ENCODE peak calls at places on chromosomes 12 and 14, in ten cellular contexts. T is RWPE2; G is endothelial cell; L is GM23338; J is CD8-positive, alpha-beta T cell; F is pancreas; B is right atrium auricular region; R is spleen; M is type B pancreatic cell; E is neural progenitor cell. W is an unnamed sample.

GRCh38 chr14:67240168-67240932 is 885 bp upstream of the PALS1 start:
- DNase-seq in G (peak), R (peak), J (no peak), L (peak), B (peak), E (peak), M (no peak), T (no peak), F (peak), W (peak)

GRCh38 chr12:101343893-101344292 is 63.7 kb downstream of the ARL1 start:
- DNase-seq in F (no peak), J (no peak), L (no peak), T (no peak), E (no peak), B (no peak), G (no peak), M (no peak), R (no peak), W (no peak)

GRCh38 chr14:67425603-67426002 is 13.6 kb upstream of the PLEK2 start:
- DNase-seq in L (no peak), R (no peak), M (no peak), B (no peak), G (no peak), J (no peak), F (peak), E (no peak), T (no peak), W (no peak)

GRCh38 chr12:45655186-45655585 is 74.3 kb upstream of the ARID2 start:
- DNase-seq in B (no peak), L (peak), J (peak), G (no peak), F (no peak), T (no peak), E (peak), M (no peak), R (no peak), W (no peak)

GRCh38 chr12:80101126-80101525 is 1.8 kb downstream of the OTOGL start:
- DNase-seq in B (no peak), G (no peak), M (no peak), J (no peak), F (no peak), T (no peak), R (no peak), L (no peak), E (no peak), W (no peak)

GRCh38 chr12:12466157-12466556 is 96.5 kb downstream of the DUSP16 start:
- DNase-seq in J (peak), T (no peak), E (no peak), M (no peak), L (no peak), B (no peak), G (no peak), F (no peak), R (no peak), W (no peak)

GRCh38 chr14:58898655-58899316 is 261.0 kb downstream of the DACT1 start:
- DNase-seq in B (no peak), F (no peak), T (peak), R (no peak), L (no peak), M (no peak), E (no peak), J (no peak), G (no peak), W (no peak)

GRCh38 chr12:56721721-56722120 is 3.4 kb downstream of the NACA start:
- DNase-seq in E (no peak), T (no peak), J (no peak), G (no peak), L (no peak), M (no peak), R (no peak), B (no peak), F (no peak), W (no peak)

GRCh38 chr12:26239127-26239500 is 43.7 kb downstream of the SSPN start:
- DNase-seq in J (no peak), F (no peak), T (no peak), R (no peak), B (no peak), L (no peak), G (no peak), E (no peak), M (no peak), W (no peak)

GRCh38 chr12:82688619-82689018 is 1.9 kb downstream of the TMTC2 start:
- DNase-seq in E (peak), F (no peak), G (no peak), B (no peak), J (no peak), M (no peak), T (no peak), L (no peak), R (no peak), W (no peak)

GRCh38 chr12:42854208-42854607 is 264.7 kb upstream of the PRICKLE1 start:
- DNase-seq in F (no peak), B (no peak), T (no peak), M (no peak), G (no peak), J (no peak), L (no peak), E (no peak), R (no peak), W (no peak)

GRCh38 chr12:84508325-84508861 is 404.2 kb downstream of the SLC6A15 start:
- DNase-seq in R (no peak), B (no peak), E (peak), T (no peak), J (no peak), F (no peak), G (no peak), L (peak), M (no peak), W (no peak)

GRCh38 chr12:53221203-53222076 is 10.6 kb downstream of the RARG start:
- DNase-seq in F (peak), M (peak), B (no peak), R (peak), G (peak), J (no peak), L (peak), T (peak), E (peak), W (peak)

GRCh38 chr12:48185181-48185919 is 1.9 kb downstream of the CCDC184 start:
- DNase-seq in G (no peak), L (peak), T (no peak), F (no peak), E (peak), B (no peak), M (no peak), J (no peak), R (no peak), W (peak)

GRCh38 chr14:22558221-22558913 is 30.7 kb downstream of the DAD1 start:
- DNase-seq in J (peak), L (peak), E (peak), B (no peak), M (no peak), T (no peak), F (no peak), G (peak), R (peak), W (no peak)

GRCh38 chr12:12975322-12976077 is 23.5 kb upstream of the GPRC5D start:
- DNase-seq in T (no peak), G (peak), L (peak), J (no peak), R (no peak), E (peak), F (no peak), M (no peak), B (no peak), W (no peak)

GRCh38 chr14:22892488-22892887 is 9.5 kb downstream of the REM2 start:
- DNase-seq in J (no peak), R (no peak), T (no peak), L (peak), G (no peak), F (no peak), E (no peak), M (no peak), B (no peak), W (no peak)

GRCh38 chr12:66359300-66359699 is 57.0 kb downstream of the HELB start:
- DNase-seq in L (no peak), M (no peak), G (no peak), J (no peak), E (no peak), T (no peak), B (no peak), F (no peak), R (no peak), W (no peak)

GRCh38 chr12:93990832-93991748 is 157.3 kb upstream of the PLXNC1 start:
- DNase-seq in B (peak), F (no peak), M (no peak), L (peak), T (no peak), J (no peak), R (no peak), E (peak), G (peak), W (no peak)

GRCh38 chr12:21478756-21479455 is 22.5 kb downstream of the RECQL start:
- DNase-seq in T (no peak), R (no peak), L (no peak), F (no peak), M (no peak), G (no peak), J (no peak), B (no peak), E (no peak), W (no peak)

GRCh38 chr12:5222011-5222461 is 178.4 kb downstream of the KCNA5 start:
- DNase-seq in J (no peak), E (peak), T (no peak), L (peak), M (no peak), R (no peak), G (no peak), F (no peak), B (no peak), W (no peak)

GRCh38 chr12:96239711-96240234 is 45.6 kb downstream of the ELK3 start:
- DNase-seq in E (no peak), B (no peak), M (peak), F (no peak), L (no peak), J (no peak), T (peak), G (no peak), R (peak), W (no peak)

GRCh38 chr12:50246873-50247612 is 36.3 kb downstream of the LIMA1 start:
- DNase-seq in G (no peak), M (no peak), F (peak), L (no peak), T (peak), B (peak), J (no peak), R (no peak), E (no peak), W (no peak)

GRCh38 chr12:56996793-56997545 is 9.4 kb downstream of the ZBTB39 start:
- DNase-seq in B (peak), M (peak), J (no peak), R (peak), T (no peak), F (no peak), E (no peak), G (no peak), L (no peak), W (no peak)

GRCh38 chr14:81474685-81475324 is 58.8 kb downstream of the SEL1L start:
- DNase-seq in M (no peak), B (no peak), E (no peak), T (no peak), F (no peak), G (no peak), R (no peak), J (no peak), L (no peak), W (no peak)
- TF ChIP-seq CTCF in M (no peak), B (no peak), E (no peak), T (no peak), F (no peak), G (no peak), R (no peak), J (no peak), L (no peak), W (no peak)

DNA sequence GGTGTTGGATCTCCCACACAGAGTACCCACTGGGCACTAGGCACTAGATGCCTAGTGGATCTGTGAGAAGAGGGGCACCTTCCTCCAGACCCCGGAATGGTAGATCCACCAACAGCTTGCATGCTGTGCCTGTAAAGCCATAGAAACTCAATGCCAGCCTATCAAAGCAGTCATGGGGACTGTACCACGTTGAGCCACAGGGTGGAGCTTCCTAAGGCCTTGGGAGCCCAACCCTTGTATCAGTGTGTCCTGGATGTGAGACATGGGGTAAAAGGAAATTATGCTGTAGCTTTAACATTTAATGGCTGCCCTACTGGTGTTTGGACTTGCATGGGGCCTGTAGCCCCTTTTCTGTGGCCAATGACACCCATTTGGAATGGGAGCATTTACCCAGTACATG is 1024.9 kb downstream of the TMEM121 start:
- DNase-seq in T (no peak), L (no peak), R (no peak), B (no peak), M (no peak), J (no peak), G (no peak), F (no peak), E (no peak), W (no peak)
- TF ChIP-seq CTCF in T (peak), L (no peak), R (no peak), B (no peak), M (no peak), J (no peak), G (no peak), F (no peak), E (no peak), W (no peak)

GRCh38 chr14:69363055-69363454 is 35.0 kb downstream of the ERH start:
- DNase-seq in M (no peak), T (no peak), L (peak), J (no peak), B (no peak), F (no peak), G (peak), R (no peak), E (peak), W (no peak)
- TF ChIP-seq CTCF in M (peak), T (no peak), L (peak), J (no peak), B (no peak), F (no peak), G (no peak), R (no peak), E (peak), W (no peak)

GRCh38 chr14:87712386-87713113 is 280.4 kb downstream of the GALC start:
- DNase-seq in T (no peak), M (no peak), E (peak), J (no peak), B (no peak), R (no peak), F (no peak), L (peak), G (no peak), W (no peak)
- TF ChIP-seq CTCF in T (peak), M (peak), E (peak), J (no peak), B (no peak), R (no peak), F (no peak), L (no peak), G (no peak), W (no peak)

GRCh38 chr12:103493199-103493598 is 2.6 kb downstream of the C12orf42 start:
- DNase-seq in G (no peak), T (no peak), M (no peak), R (no peak), B (no peak), F (no peak), J (no peak), L (no peak), E (no peak), W (no peak)

GRCh38 chr12:103494388-103494787 is 1.4 kb downstream of the C12orf42 start:
- DNase-seq in G (no peak), E (no peak), J (no peak), F (no peak), B (no peak), L (no peak), T (no peak), M (no peak), R (no peak), W (no peak)

GRCh38 chr12:103498990-103499389 is 3.2 kb upstream of the C12orf42 start:
- DNase-seq in B (no peak), F (no peak), J (no peak), R (no peak), M (no peak), T (no peak), G (no peak), E (no peak), L (no peak), W (no peak)

GRCh38 chr12:103495158-103495782 is 498 bp downstream of the C12orf42 start:
- DNase-seq in T (no peak), B (no peak), R (peak), M (peak), J (peak), F (peak), G (peak), L (peak), E (peak), W (peak)

DNA sequence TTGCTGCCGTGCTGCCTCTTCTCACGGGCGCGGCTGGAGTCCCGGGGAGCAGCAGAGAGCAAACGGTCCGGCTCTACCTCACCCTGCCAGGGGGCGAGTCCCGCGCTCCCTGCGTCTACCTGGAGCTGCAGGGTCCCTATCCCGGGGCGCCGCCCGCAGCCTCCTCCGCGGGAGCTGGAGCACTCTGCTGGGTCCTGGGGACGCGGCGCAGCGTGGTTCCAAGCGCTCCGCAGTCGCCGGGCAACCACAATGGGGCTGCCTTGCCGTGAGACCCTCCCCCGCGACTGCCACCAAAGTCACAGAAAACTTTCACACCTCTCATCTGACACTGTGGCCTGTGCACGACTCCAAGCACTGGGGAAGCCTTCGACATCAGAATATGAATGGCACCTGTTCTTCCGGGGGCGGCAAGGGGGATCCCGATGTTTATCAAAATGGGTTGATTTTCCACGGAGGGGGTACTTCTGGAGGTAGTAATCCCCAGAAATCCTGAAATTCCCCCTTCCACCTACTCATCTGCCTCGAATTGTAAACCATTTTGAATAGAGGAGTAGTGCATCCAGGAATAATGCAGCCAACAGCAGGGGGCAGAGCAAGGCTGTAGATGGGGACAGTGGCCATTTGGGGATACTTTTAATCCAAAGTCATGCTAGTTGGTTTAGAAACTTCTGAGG is at the start of gene C12orf42:
- DNase-seq in R (no peak), L (peak), G (peak), T (no peak), J (peak), M (no peak), B (no peak), F (peak), E (peak), W (peak)
- TF ChIP-seq CTCF in R (peak), L (peak), G (peak), T (peak), J (peak), M (peak), B (no peak), F (no peak), E (peak), W (no peak)

DNA sequence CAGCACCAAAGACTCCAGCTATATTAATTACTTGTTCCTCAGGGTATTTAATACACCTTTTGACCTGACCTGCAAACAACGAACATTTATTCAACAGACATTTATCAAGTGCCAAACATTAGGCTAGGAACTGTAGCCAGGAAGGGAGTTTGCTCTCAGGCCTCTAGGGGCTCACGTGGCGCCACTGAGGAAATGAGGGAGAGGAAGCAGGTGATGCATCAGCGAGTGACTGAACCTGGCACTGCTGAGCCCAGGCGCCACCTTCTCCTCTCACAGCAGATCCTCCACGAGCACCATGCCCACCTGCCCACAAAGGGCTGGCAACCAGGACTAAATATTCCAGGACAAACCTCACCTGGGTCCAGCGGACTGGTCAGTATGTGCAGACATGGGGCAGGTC is 50.2 kb downstream of the SETD3 start:
- DNase-seq in T (no peak), M (no peak), E (peak), F (peak), J (no peak), R (peak), L (peak), B (no peak), G (peak), W (peak)
- TF ChIP-seq CTCF in T (peak), M (peak), E (peak), F (peak), J (no peak), R (no peak), L (peak), B (no peak), G (peak), W (peak)

GRCh38 chr12:65278576-65279386 is at the start of gene MSRB3:
- DNase-seq in J (no peak), T (peak), B (peak), L (peak), R (peak), E (peak), M (peak), F (peak), G (peak), W (peak)
- TF ChIP-seq CTCF in J (no peak), T (peak), B (no peak), L (no peak), R (no peak), E (peak), M (peak), F (no peak), G (no peak), W (no peak)

GRCh38 chr14:104749111-104749649 is 3.8 kb upstream of the SIVA1 start:
- DNase-seq in L (no peak), J (no peak), B (no peak), F (no peak), G (no peak), R (peak), E (peak), T (no peak), M (no peak), W (no peak)
- TF ChIP-seq CTCF in L (no peak), J (no peak), B (no peak), F (no peak), G (no peak), R (no peak), E (no peak), T (peak), M (no peak), W (no peak)

DNA sequence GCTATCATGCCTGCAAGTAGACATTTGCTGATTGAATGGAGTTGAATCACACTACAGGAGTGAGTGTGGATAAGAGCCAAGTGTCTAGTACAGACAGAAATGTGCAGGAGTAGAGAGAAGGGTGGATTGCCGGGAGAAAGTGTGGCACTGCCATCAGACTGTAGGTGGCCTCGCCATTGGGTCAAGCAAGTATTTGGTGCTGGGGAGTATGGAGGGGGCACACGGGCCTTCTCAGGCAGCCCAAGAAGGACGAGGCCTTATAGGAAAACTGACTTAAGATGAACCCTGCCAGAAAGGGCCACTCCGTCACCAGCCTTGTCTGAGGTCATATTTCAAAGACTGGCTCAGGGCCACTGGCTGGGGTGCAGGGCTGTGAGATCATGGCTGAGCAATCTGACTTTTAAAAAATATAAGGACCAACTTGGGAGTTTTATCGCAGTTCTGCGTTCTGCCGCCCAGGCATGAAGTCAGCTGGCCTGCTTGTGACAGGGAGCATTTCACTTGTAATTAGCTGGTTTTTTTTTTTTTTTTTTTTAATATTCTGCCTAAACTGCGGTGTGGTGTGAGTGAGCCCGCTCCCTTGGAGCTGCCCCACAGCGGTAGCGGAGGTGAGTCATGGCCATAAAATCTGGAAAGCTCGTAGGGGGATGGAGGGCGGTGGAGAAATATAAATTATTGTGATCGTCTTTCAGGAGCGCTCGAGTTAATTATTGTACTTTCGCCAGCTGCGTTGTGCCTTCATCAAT is 231.7 kb downstream of the C12orf75 start:
- DNase-seq in T (peak), R (no peak), E (no peak), G (no peak), B (peak), L (peak), F (no peak), J (no peak), M (no peak), W (no peak)
- TF ChIP-seq CTCF in T (no peak), R (no peak), E (no peak), G (no peak), B (no peak), L (no peak), F (no peak), J (no peak), M (peak), W (no peak)

W was measured in activated B cell treated with CpG ODN at 0.5 μM for 24 hours.